ENCODE peak calls at places on chromosomes 1 and 21, in four cellular contexts. One of them, this sample, is unnamed.

GRCh38 chr1:5594056-5594956 is 397.9 kb downstream of the NPHP4 start:
- DNase-seq in KG1: no peak
- DNase-seq in GDM1: no peak
- DNase-seq in hippocampal formation: no peak
- DNase-seq in this sample: no peak

GRCh38 chr1:56424744-56425493 is 154.4 kb downstream of the PLPP3 start:
- DNase-seq in KG1: no peak
- DNase-seq in GDM1: no peak
- DNase-seq in hippocampal formation: no peak
- DNase-seq in this sample: peak

GRCh38 chr1:236021424-236022135 is 43.3 kb downstream of the NID1 start:
- DNase-seq in KG1: no peak
- DNase-seq in GDM1: no peak
- DNase-seq in hippocampal formation: no peak
- DNase-seq in this sample: no peak

GRCh38 chr1:23980725-23981063 is 567 bp upstream of the SRSF10 start:
- DNase-seq in KG1: peak
- DNase-seq in GDM1: peak
- DNase-seq in hippocampal formation: no peak
- DNase-seq in this sample: peak

GRCh38 chr21:42125571-42126544 is 54.7 kb downstream of the UMODL1 start:
- DNase-seq in KG1: no peak
- DNase-seq in GDM1: peak
- DNase-seq in hippocampal formation: no peak
- DNase-seq in this sample: no peak

GRCh38 chr1:109807398-109807795 is 43.7 kb upstream of the EPS8L3 start:
- DNase-seq in KG1: no peak
- DNase-seq in GDM1: no peak
- DNase-seq in hippocampal formation: no peak
- DNase-seq in this sample: no peak

GRCh38 chr1:32250893-32251716 is at the start of gene LCK:
- DNase-seq in KG1: no peak
- DNase-seq in GDM1: no peak
- DNase-seq in hippocampal formation: no peak
- DNase-seq in this sample: no peak

GRCh38 chr1:30234091-30234490 is 489.3 kb downstream of the MATN1 start:
- DNase-seq in KG1: no peak
- DNase-seq in GDM1: no peak
- DNase-seq in hippocampal formation: no peak
- DNase-seq in this sample: no peak

GRCh38 chr1:53254011-53254640 is 15.8 kb upstream of the MAGOH start:
- DNase-seq in KG1: no peak
- DNase-seq in GDM1: no peak
- DNase-seq in hippocampal formation: no peak
- DNase-seq in this sample: no peak

GRCh38 chr21:29520146-29520545 is 221.4 kb downstream of the BACH1 start:
- DNase-seq in KG1: no peak
- DNase-seq in GDM1: no peak
- DNase-seq in hippocampal formation: no peak
- DNase-seq in this sample: no peak

GRCh38 chr1:209797978-209798639 is 7.8 kb downstream of the IRF6 start:
- DNase-seq in KG1: no peak
- DNase-seq in GDM1: no peak
- DNase-seq in hippocampal formation: no peak
- DNase-seq in this sample: no peak

GRCh38 chr1:244836135-244836521 is 670 bp downstream of the COX20 start:
- DNase-seq in KG1: no peak
- DNase-seq in GDM1: no peak
- DNase-seq in hippocampal formation: no peak
- DNase-seq in this sample: peak

GRCh38 chr1:9143250-9143649 is 14.3 kb upstream of the GPR157 start:
- DNase-seq in KG1: no peak
- DNase-seq in GDM1: no peak
- DNase-seq in hippocampal formation: no peak
- DNase-seq in this sample: peak

GRCh38 chr1:14027099-14027498 is 327.1 kb downstream of the PRDM2 start:
- DNase-seq in KG1: no peak
- DNase-seq in GDM1: no peak
- DNase-seq in hippocampal formation: no peak
- DNase-seq in this sample: no peak

GRCh38 chr1:158496379-158496778 is 24.4 kb downstream of the OR10R2 start:
- DNase-seq in KG1: no peak
- DNase-seq in GDM1: peak
- DNase-seq in hippocampal formation: peak
- DNase-seq in this sample: peak

GRCh38 chr1:154970631-154971340 is at the start of gene SHC1:
- DNase-seq in KG1: no peak
- DNase-seq in GDM1: peak
- DNase-seq in hippocampal formation: peak
- DNase-seq in this sample: no peak

GRCh38 chr1:115300087-115300856 is 37.8 kb downstream of the NGF start:
- DNase-seq in KG1: no peak
- DNase-seq in GDM1: no peak
- DNase-seq in hippocampal formation: no peak
- DNase-seq in this sample: no peak

GRCh38 chr1:66757740-66758139 is 5.5 kb downstream of the DYNLT5 start:
- DNase-seq in KG1: no peak
- DNase-seq in GDM1: no peak
- DNase-seq in hippocampal formation: no peak
- DNase-seq in this sample: no peak

GRCh38 chr1:170765712-170766330 is 101.9 kb downstream of the PRRX1 start:
- DNase-seq in KG1: no peak
- DNase-seq in GDM1: no peak
- DNase-seq in hippocampal formation: peak
- DNase-seq in this sample: no peak

GRCh38 chr1:232542633-232543032 is 87.3 kb downstream of the SIPA1L2 start:
- DNase-seq in KG1: no peak
- DNase-seq in GDM1: no peak
- DNase-seq in hippocampal formation: no peak
- DNase-seq in this sample: no peak

GRCh38 chr21:26148834-26149354 is 21.7 kb downstream of the APP start:
- DNase-seq in KG1: no peak
- DNase-seq in GDM1: no peak
- DNase-seq in hippocampal formation: no peak
- DNase-seq in this sample: no peak

GRCh38 chr1:227388771-227389170 is 70.5 kb upstream of the CDC42BPA start:
- DNase-seq in KG1: no peak
- DNase-seq in GDM1: no peak
- DNase-seq in hippocampal formation: no peak
- DNase-seq in this sample: no peak

GRCh38 chr1:187051618-187052232 is 223.0 kb downstream of the PLA2G4A start:
- DNase-seq in KG1: no peak
- DNase-seq in GDM1: no peak
- DNase-seq in hippocampal formation: peak
- DNase-seq in this sample: no peak

GRCh38 chr21:28516996-28517592 is 475.6 kb downstream of the LTN1 start:
- DNase-seq in KG1: peak
- DNase-seq in GDM1: peak
- DNase-seq in hippocampal formation: peak
- DNase-seq in this sample: no peak

GRCh38 chr1:65757531-65757930 is 35.2 kb upstream of the PDE4B start:
- DNase-seq in KG1: no peak
- DNase-seq in GDM1: no peak
- DNase-seq in hippocampal formation: no peak
- DNase-seq in this sample: no peak

GRCh38 chr1:23592209-23592905 is 33.1 kb upstream of the ID3 start:
- DNase-seq in KG1: no peak
- DNase-seq in GDM1: peak
- DNase-seq in hippocampal formation: no peak
- DNase-seq in this sample: no peak

GRCh38 chr1:228727682-228728171 is 7.6 kb upstream of the RHOU start:
- DNase-seq in KG1: no peak
- DNase-seq in GDM1: no peak
- DNase-seq in hippocampal formation: no peak
- DNase-seq in this sample: no peak

GRCh38 chr1:7871136-7871535 is 18.3 kb upstream of the UTS2 start:
- DNase-seq in KG1: no peak
- DNase-seq in GDM1: no peak
- DNase-seq in hippocampal formation: no peak
- DNase-seq in this sample: no peak

GRCh38 chr1:54360165-54361005 is 45.8 kb downstream of the SSBP3 start:
- DNase-seq in KG1: no peak
- DNase-seq in GDM1: no peak
- DNase-seq in hippocampal formation: no peak
- DNase-seq in this sample: no peak